ENCODE peak calls at places on chromosome X, in nine cellular contexts. P is OCI-LY7; O is HepG2; W is CD4-positive, CD25-positive, alpha-beta regulatory T cell; N is thoracic aorta; Q is A549; Z is sigmoid colon; G is uterus; R is upper lobe of right lung. T is an unnamed sample. For H3K4me1, the result is how much of the 10 kb centered on the place peaks cover.

GRCh38 chrX:19342331-19342906 is 1.3 kb upstream of the PDHA1 start:
- DNase-seq in N (no peak), O (no peak), G (no peak), W (no peak), Z (no peak), R (no peak), Q (no peak), P (peak), T (no peak)

GRCh38 chrX:104522386-104522785 is 43.6 kb upstream of the IL1RAPL2 start:
- DNase-seq in R (no peak), Z (no peak), P (no peak), O (no peak), N (no peak), Q (no peak), W (no peak), G (no peak), T (no peak)

GRCh38 chrX:138777230-138777629 is 65.7 kb upstream of the FGF13 start:
- DNase-seq in G (no peak), N (no peak), Q (no peak), R (no peak), W (no peak), P (no peak), O (no peak), Z (no peak), T (no peak)

GRCh38 chrX:19775830-19776498 is 111.4 kb downstream of the SH3KBP1 start:
- DNase-seq in W (no peak), Z (no peak), G (no peak), O (no peak), N (no peak), P (peak), R (no peak), Q (no peak), T (no peak)

GRCh38 chrX:108736509-108737479 is at the start of gene IRS4:
- DNase-seq in G (peak), R (no peak), O (peak), Q (peak), Z (no peak), W (no peak), P (no peak), N (no peak), T (no peak)

GRCh38 chrX:155745792-155746191 is 133.0 kb upstream of the TMLHE start:
- DNase-seq in G (no peak), Z (no peak), P (no peak), W (no peak), O (peak), Q (peak), R (no peak), N (no peak), T (no peak)

GRCh38 chrX:47232803-47233332 is at the start of gene USP11:
- DNase-seq in G (peak), P (peak), N (no peak), R (peak), W (peak), Z (peak), Q (peak), O (peak), T (no peak)

GRCh38 chrX:106999002-106999975 is 723 bp downstream of the MORC4 start:
- DNase-seq in N (no peak), R (peak), W (peak), Z (peak), Q (peak), G (peak), O (peak), P (peak), T (no peak)

GRCh38 chrX:102067966-102068723 is 57.3 kb upstream of the TCEAL2 start:
- DNase-seq in R (no peak), N (no peak), Q (peak), Z (no peak), O (peak), W (peak), G (no peak), P (peak), T (no peak)

GRCh38 chrX:102339312-102340298 is 92.6 kb downstream of the NXF2 start:
- DNase-seq in W (peak), N (no peak), R (no peak), G (no peak), P (no peak), Q (no peak), O (no peak), Z (peak), T (no peak)

GRCh38 chrX:124216396-124217124 is 115.9 kb upstream of the TEX13D start:
- DNase-seq in G (no peak), N (no peak), W (no peak), R (no peak), O (no peak), P (no peak), Z (no peak), Q (no peak), T (no peak)
- H3K4me1 ChIP-seq in G (under half), N (under half), W (under half), R (under half), O (under half), P (under half), Z (under half), Q (under half), T (under half)

DNA sequence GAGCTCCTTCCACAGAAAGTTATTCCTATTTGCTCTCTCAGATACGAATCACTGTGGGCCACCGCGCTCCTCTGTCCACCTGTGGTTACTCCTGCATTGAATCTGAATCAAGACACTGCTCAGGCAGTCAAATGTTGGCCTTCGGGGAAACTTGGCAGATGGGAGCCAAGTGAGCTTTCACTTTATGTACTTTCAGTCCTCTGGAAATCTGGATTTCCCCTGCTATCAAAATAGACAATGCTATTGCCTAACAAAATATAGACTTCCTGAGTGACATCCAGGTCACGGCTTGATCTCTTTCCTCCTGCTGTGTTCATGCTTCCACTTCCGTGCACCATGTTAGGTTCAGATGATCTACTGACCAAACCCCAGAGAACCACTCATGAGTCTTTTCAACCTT is 43.8 kb downstream of the FHL1 start:
- DNase-seq in O (no peak), Z (no peak), R (no peak), Q (no peak), W (no peak), P (no peak), G (no peak), N (no peak), T (no peak)
- H3K4me1 ChIP-seq in O (under half), Z (under half), R (under half), Q (under half), W (under half), P (under half), G (under half), N (half or more), T (half or more)

GRCh38 chrX:10755477-10756334 is 135.3 kb upstream of the MID1 start:
- DNase-seq in W (no peak), Z (no peak), P (no peak), Q (peak), O (no peak), N (no peak), G (peak), R (no peak), T (no peak)
- H3K4me1 ChIP-seq in W (under half), Z (under half), P (under half), Q (under half), O (under half), N (under half), G (under half), R (under half), T (under half)

DNA sequence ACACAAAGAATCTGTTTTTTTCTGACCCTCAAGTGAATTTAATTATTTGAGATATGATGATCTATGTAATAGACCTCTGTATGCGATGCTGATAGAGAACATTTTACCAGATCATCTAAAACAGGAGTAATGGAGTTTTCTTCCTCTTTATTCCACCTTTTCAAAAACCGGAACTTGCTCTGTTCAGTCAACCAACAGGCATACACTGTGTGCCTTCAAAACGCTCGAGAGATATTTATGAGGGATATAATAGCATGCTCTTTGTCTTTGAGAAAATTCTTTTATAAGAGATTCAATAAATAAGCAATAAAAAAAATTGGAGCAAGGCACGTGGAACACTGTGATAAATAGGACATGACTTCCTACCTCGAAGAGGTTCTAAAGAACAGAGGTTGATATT is 2.0 kb downstream of the NYX start:
- DNase-seq in Q (no peak), Z (no peak), R (no peak), W (no peak), O (no peak), N (no peak), P (peak), G (no peak), T (no peak)
- H3K4me1 ChIP-seq in Q (under half), Z (under half), R (under half), W (under half), O (under half), N (under half), P (half or more), G (under half), T (under half)

DNA sequence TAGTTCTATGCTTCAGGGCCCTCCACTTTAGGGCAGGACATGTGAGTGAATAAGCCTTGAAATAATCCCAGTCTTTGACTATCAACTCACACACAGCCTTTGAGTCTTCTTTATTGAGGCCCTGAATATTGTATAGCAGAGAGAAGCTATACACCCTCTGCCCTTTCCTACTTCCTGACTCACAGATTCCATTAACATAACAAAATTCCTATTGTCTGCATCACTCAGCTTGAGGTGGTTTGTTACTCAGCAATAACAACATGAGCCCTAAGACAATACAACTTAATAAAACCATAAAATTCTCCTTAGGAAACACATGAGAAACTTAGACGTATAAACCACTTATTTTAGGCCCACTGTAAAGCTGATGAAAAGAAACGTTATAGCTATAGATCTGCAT is 680.3 kb upstream of the DIAPH2 start:
- DNase-seq in P (no peak), Q (no peak), W (no peak), O (no peak), N (no peak), G (no peak), R (no peak), Z (no peak), T (no peak)
- H3K4me1 ChIP-seq in P (under half), Q (under half), W (under half), O (under half), N (under half), G (under half), R (under half), Z (under half), T (under half)

GRCh38 chrX:17527932-17528331 is 152.9 kb downstream of the NHS start:
- DNase-seq in O (no peak), G (no peak), N (no peak), Q (no peak), P (no peak), Z (no peak), R (no peak), W (no peak), T (no peak)
- H3K4me1 ChIP-seq in O (under half), G (under half), N (half or more), Q (under half), P (under half), Z (under half), R (under half), W (under half), T (under half)

DNA sequence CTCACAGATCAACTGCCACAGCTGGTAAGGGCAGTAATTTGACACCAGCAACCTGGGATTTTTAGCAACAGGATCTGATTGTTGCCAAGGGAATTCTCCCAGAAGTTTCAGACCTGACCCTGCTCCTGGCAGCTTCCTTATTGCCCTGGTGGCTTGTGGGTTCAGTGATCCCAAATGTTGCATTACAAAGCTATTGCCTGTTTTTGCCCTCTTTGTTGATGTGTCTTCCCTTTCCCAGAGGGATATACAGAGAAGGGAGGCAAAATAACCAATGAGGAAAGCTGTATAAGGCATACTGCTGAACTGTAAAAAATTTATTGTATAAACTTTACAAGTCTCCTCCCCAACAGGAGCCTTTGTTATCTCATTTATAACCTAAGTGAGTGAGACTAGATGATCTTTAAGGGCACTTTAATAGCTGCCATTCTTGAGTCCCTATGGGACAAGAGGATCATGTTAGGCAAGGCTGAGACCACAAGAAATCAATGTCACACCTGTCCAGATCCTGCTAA is 22.2 kb downstream of the VSIG4 start:
- DNase-seq in Q (no peak), G (no peak), W (no peak), R (no peak), N (no peak), O (no peak), Z (no peak), P (no peak), T (no peak)
- H3K4me1 ChIP-seq in Q (under half), G (under half), W (under half), R (under half), N (under half), O (under half), Z (under half), P (under half), T (under half)

GRCh38 chrX:119759333-119759766 is 962 bp downstream of the SOWAHD start:
- DNase-seq in W (no peak), N (no peak), P (no peak), O (no peak), R (no peak), Z (no peak), G (no peak), Q (no peak), T (no peak)

GRCh38 chrX:119757979-119758681 is at the start of gene SOWAHD:
- DNase-seq in R (peak), Z (peak), P (peak), G (peak), Q (peak), N (no peak), O (peak), W (peak), T (no peak)

GRCh38 chrX:119760026-119760902 is 1.9 kb downstream of the SOWAHD start:
- DNase-seq in O (no peak), Z (no peak), Q (no peak), G (no peak), N (no peak), R (no peak), P (peak), W (no peak), T (no peak)

GRCh38 chrX:119757646-119757978 is 776 bp upstream of the SOWAHD start:
- DNase-seq in Q (no peak), N (no peak), P (no peak), R (no peak), Z (no peak), G (no peak), W (no peak), O (no peak), T (no peak)

GRCh38 chrX:119758682-119759332 is 419 bp downstream of the SOWAHD start:
- DNase-seq in W (peak), P (no peak), R (no peak), Q (no peak), Z (no peak), O (no peak), G (no peak), N (no peak), T (no peak)
- H3K4me1 ChIP-seq in W (under half), P (half or more), R (under half), Q (under half), Z (under half), O (under half), G (under half), N (under half), T (under half)